ENCODE peak calls at places on chromosomes 16 and 17, in eight cellular contexts. A is effector memory CD4-positive, alpha-beta T cell; Z is transverse colon; S is pancreas; D is skeletal muscle cell; E is vagina; Y is tibial nerve; U is sigmoid colon. V is an unnamed sample.

GRCh38 chr16:22070361-22071351 is 21.7 kb upstream of the VWA3A start:
- DNase-seq in U (no peak), S (no peak), Z (no peak), Y (no peak), A (no peak), D (peak; percentile 50), E (no peak), V (peak; percentile 80)

GRCh38 chr17:5793157-5793556 is 208.8 kb upstream of the NLRP1 start:
- DNase-seq in Y (no peak), E (no peak), D (no peak), A (no peak), U (no peak), Z (no peak), S (no peak), V (no peak)

GRCh38 chr17:27544350-27545131 is 86.4 kb upstream of the LGALS9 start:
- DNase-seq in Y (no peak), A (no peak), S (no peak), D (peak; percentile 34), U (no peak), Z (no peak), E (no peak), V (peak; percentile 94)

GRCh38 chr17:30363715-30364202 is 15.0 kb upstream of the CPD start:
- DNase-seq in Z (peak; percentile 46), U (no peak), Y (no peak), S (no peak), D (peak; percentile 68), E (no peak), A (peak; percentile 75), V (peak; percentile 84)

GRCh38 chr16:31474173-31474714 is 2.3 kb downstream of the TGFB1I1 start:
- DNase-seq in Y (no peak), U (no peak), Z (no peak), D (peak; percentile 62), A (no peak), E (no peak), S (no peak), V (peak; percentile 95)

GRCh38 chr17:68497885-68498319 is 14.3 kb upstream of the PRKAR1A start:
- DNase-seq in U (no peak), E (no peak), A (no peak), Z (peak; percentile 68), Y (no peak), S (no peak), D (no peak), V (no peak)

GRCh38 chr17:30323262-30323894 is 10.5 kb downstream of the TMIGD1 start:
- DNase-seq in Y (no peak), Z (peak; percentile 22), U (no peak), A (peak; percentile 51), E (no peak), D (no peak), S (no peak), V (no peak)

GRCh38 chr16:50151744-50152143 is 1.4 kb upstream of the TENT4B start:
- DNase-seq in E (no peak), Z (no peak), A (no peak), S (no peak), U (no peak), Y (no peak), D (no peak), V (no peak)

GRCh38 chr17:80453980-80454556 is 22.3 kb downstream of the NPTX1 start:
- DNase-seq in U (no peak), S (no peak), Z (no peak), D (no peak), A (no peak), Y (no peak), E (no peak), V (no peak)

GRCh38 chr17:82881900-82882714 is 42.3 kb upstream of the ZNF750 start:
- DNase-seq in Y (peak; percentile 64), Z (peak; percentile 51), D (no peak), E (no peak), A (no peak), U (peak; percentile 89), S (no peak), V (peak; percentile 24)

GRCh38 chr17:59812139-59812538 is 80.6 kb downstream of the TUBD1 start:
- DNase-seq in A (no peak), S (no peak), D (no peak), Z (no peak), Y (no peak), E (no peak), U (no peak), V (no peak)

GRCh38 chr17:50196826-50197225 is 4.6 kb downstream of the COL1A1 start:
- DNase-seq in U (peak; percentile 79), A (no peak), S (no peak), Y (no peak), E (no peak), Z (no peak), D (no peak), V (peak; percentile 78)

GRCh38 chr16:55955439-55955838 is 80.3 kb upstream of the CES5A start:
- DNase-seq in S (no peak), Z (no peak), E (no peak), A (no peak), D (no peak), U (no peak), Y (no peak), V (no peak)

GRCh38 chr16:16144416-16144815 is 78.9 kb downstream of the ABCC6 start:
- DNase-seq in S (no peak), E (no peak), A (no peak), Z (no peak), D (no peak), U (no peak), Y (no peak), V (no peak)

GRCh38 chr16:31084584-31085298 is 4.0 kb downstream of the PRSS53 start:
- DNase-seq in D (no peak), Z (no peak), S (no peak), U (peak; percentile 61), A (no peak), E (no peak), Y (no peak), V (no peak)

GRCh38 chr16:67482260-67482924 is 955 bp downstream of the AGRP start:
- DNase-seq in E (no peak), D (no peak), Y (no peak), S (no peak), Z (peak; percentile 21), A (no peak), U (no peak), V (no peak)

GRCh38 chr16:57260294-57260929 is 15.4 kb downstream of the ARL2BP start:
- DNase-seq in E (no peak), S (peak; percentile 47), Y (no peak), A (peak; percentile 15), U (peak; percentile 59), D (peak; percentile 28), Z (peak; percentile 7), V (peak; percentile 79)

GRCh38 chr17:75518201-75518600 is 1.9 kb downstream of the TSEN54 start:
- DNase-seq in E (no peak), U (no peak), Z (peak; percentile 31), Y (no peak), A (peak; percentile 49), S (no peak), D (no peak), V (no peak)

GRCh38 chr16:21994856-21995465 is 6.0 kb downstream of the PDZD9 start:
- DNase-seq in E (no peak), D (no peak), S (no peak), Y (no peak), U (no peak), Z (no peak), A (no peak), V (no peak)

DNA sequence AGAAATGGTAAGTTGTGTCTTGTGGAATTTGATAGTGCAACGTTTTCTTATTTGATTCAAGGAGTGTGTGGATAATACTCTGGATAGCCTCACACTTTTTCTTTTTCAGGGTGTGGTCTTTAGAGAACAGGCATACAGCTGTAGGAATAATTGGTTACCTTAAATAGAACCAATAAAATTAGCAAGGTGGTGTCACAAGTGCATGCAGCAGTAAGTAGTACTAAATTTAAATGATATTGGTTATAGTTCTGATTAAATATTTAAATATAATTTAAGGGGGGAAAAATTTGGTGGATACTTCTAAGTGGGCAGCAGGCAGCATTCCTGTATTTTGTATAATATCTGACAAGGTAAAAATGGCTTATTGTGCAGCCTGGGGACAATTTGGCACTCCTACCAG is 3.7 kb downstream of the HAPSTR1 start:
- DNase-seq in E (no peak), U (no peak), A (no peak), S (no peak), Z (no peak), Y (no peak), D (no peak), V (no peak)
- H3K4me3 ChIP-seq in E (peak overlapping the region; percentile 98), U (peak overlapping the region; percentile 90), A (peak overlapping the region; percentile 92), S (no peak overlapping the region), Z (peak overlapping the region; percentile 94), Y (no peak overlapping the region), D (peak overlapping the region; percentile 74), V (peak overlapping the region; percentile 97)

DNA sequence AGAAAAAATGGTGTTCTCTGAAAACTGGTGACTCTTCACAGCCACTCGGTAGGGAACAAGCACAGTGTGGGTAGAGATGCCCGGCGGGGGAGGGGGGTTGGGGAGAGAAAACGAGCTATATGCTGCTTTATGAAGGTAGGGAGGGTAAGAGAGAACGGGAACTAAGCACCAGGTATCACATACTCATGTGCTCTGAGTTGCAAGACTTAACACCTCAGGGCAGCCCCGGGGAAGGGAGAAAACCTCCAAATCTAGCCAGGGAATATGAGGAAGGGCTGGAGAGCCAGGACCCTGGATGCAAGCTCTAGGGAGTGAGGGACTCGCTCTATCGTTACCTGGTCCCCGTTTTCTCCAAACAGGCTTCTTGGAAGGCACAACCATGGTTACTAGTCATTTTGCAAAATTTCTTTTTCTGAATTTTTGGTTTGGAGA is 35.3 kb downstream of the HIC1 start:
- DNase-seq in Z (no peak), A (no peak), E (no peak), Y (no peak), D (no peak), U (no peak), S (no peak), V (no peak)
- H3K4me3 ChIP-seq in Z (peak overlapping the region; percentile 39), A (peak overlapping the region; percentile 66), E (peak overlapping the region; percentile 32), Y (no peak overlapping the region), D (no peak overlapping the region), U (peak overlapping the region; percentile 39), S (no peak overlapping the region), V (no peak overlapping the region)

DNA sequence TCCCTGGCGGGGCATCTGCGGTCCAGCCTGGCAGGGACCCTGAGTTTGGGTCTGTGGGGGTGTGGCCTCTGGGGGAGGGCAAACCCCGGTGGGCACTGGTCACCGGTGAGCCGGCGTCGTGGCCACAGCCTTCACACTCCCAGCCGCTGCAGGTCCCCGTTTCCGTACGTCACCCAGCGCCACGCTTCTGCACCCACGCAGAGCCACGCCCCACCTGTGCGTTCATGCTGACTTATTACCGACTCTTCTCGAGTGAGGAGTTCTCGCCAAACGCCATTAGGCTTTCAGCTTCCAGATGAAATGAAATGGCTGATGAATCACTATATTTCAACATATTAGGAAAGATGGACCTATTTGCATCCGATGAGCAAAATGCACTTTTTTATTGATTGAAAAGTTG is 8.8 kb upstream of the SSTR5 start:
- DNase-seq in S (no peak), A (no peak), Y (no peak), Z (no peak), D (no peak), E (no peak), U (no peak), V (no peak)
- H3K4me3 ChIP-seq in S (no peak overlapping the region), A (no peak overlapping the region), Y (no peak overlapping the region), Z (no peak overlapping the region), D (no peak overlapping the region), E (no peak overlapping the region), U (no peak overlapping the region), V (no peak overlapping the region)

GRCh38 chr16:87108941-87109340 is 208.3 kb downstream of the C16orf95 start:
- DNase-seq in S (no peak), Z (no peak), E (no peak), D (no peak), U (peak; percentile 1), A (no peak), Y (no peak), V (no peak)
- H3K4me3 ChIP-seq in S (no peak overlapping the region), Z (no peak overlapping the region), E (no peak overlapping the region), D (no peak overlapping the region), U (no peak overlapping the region), A (no peak overlapping the region), Y (no peak overlapping the region), V (no peak overlapping the region)

V was measured in fibroblast of lung.